ENCODE peak calls at places on chromosomes 3 and 15, in eight cellular contexts. One of them, this sample, is unnamed.
A peak's percentile ranks its signal among the peaks of the same experiment; 100 is the strongest.

GRCh38 chr15:96392380-96393208 is 62.1 kb downstream of the NR2F2 start:
- DNase-seq in Caco-2: no peak
- DNase-seq in choroid plexus epithelial cell: no peak
- DNase-seq in A673: no peak
- DNase-seq in CD4-positive, alpha-beta T cell: no peak
- DNase-seq in HCT116: no peak
- DNase-seq in neural crest cell: no peak
- DNase-seq in GM23338: peak; percentile 64
- DNase-seq in this sample: no peak

GRCh38 chr15:69189157-69189556 is 28.7 kb downstream of the GLCE start:
- DNase-seq in CD4-positive, alpha-beta T cell: no peak
- DNase-seq in Caco-2: no peak
- DNase-seq in choroid plexus epithelial cell: no peak
- DNase-seq in neural crest cell: no peak
- DNase-seq in A673: no peak
- DNase-seq in GM23338: no peak
- DNase-seq in HCT116: no peak
- DNase-seq in this sample: no peak

GRCh38 chr3:64634461-64634860 is 53.3 kb downstream of the ADAMTS9 start:
- DNase-seq in GM23338: no peak
- DNase-seq in HCT116: no peak
- DNase-seq in Caco-2: no peak
- DNase-seq in neural crest cell: no peak
- DNase-seq in choroid plexus epithelial cell: no peak
- DNase-seq in CD4-positive, alpha-beta T cell: no peak
- DNase-seq in A673: no peak
- DNase-seq in this sample: no peak

GRCh38 chr3:48599509-48600285 is 4.6 kb upstream of the COL7A1 start:
- DNase-seq in HCT116: no peak
- DNase-seq in CD4-positive, alpha-beta T cell: no peak
- DNase-seq in Caco-2: no peak
- DNase-seq in choroid plexus epithelial cell: no peak
- DNase-seq in GM23338: no peak
- DNase-seq in neural crest cell: no peak
- DNase-seq in A673: no peak
- DNase-seq in this sample: no peak

GRCh38 chr3:192207239-192207638 is 520.1 kb downstream of the FGF12 start:
- DNase-seq in HCT116: no peak
- DNase-seq in choroid plexus epithelial cell: no peak
- DNase-seq in A673: no peak
- DNase-seq in Caco-2: no peak
- DNase-seq in CD4-positive, alpha-beta T cell: no peak
- DNase-seq in neural crest cell: no peak
- DNase-seq in GM23338: no peak
- DNase-seq in this sample: no peak

GRCh38 chr15:23855260-23855659 is 168.2 kb upstream of the NDN start:
- DNase-seq in CD4-positive, alpha-beta T cell: no peak
- DNase-seq in choroid plexus epithelial cell: no peak
- DNase-seq in Caco-2: no peak
- DNase-seq in GM23338: no peak
- DNase-seq in A673: no peak
- DNase-seq in HCT116: no peak
- DNase-seq in neural crest cell: no peak
- DNase-seq in this sample: no peak

GRCh38 chr3:33645060-33645841 is 72.8 kb downstream of the CLASP2 start:
- DNase-seq in GM23338: peak; percentile 59
- DNase-seq in A673: peak; percentile 28
- DNase-seq in neural crest cell: no peak
- DNase-seq in Caco-2: no peak
- DNase-seq in HCT116: no peak
- DNase-seq in choroid plexus epithelial cell: peak; percentile 57
- DNase-seq in CD4-positive, alpha-beta T cell: peak; percentile 5
- DNase-seq in this sample: no peak

GRCh38 chr3:34260991-34261365 is 462.5 kb downstream of the PDCD6IP start:
- DNase-seq in GM23338: no peak
- DNase-seq in Caco-2: no peak
- DNase-seq in HCT116: no peak
- DNase-seq in choroid plexus epithelial cell: no peak
- DNase-seq in CD4-positive, alpha-beta T cell: no peak
- DNase-seq in A673: peak; percentile 81
- DNase-seq in neural crest cell: no peak
- DNase-seq in this sample: no peak

GRCh38 chr3:87025636-87026035 is 34.7 kb upstream of the VGLL3 start:
- DNase-seq in HCT116: no peak
- DNase-seq in GM23338: no peak
- DNase-seq in choroid plexus epithelial cell: peak; percentile 20
- DNase-seq in neural crest cell: no peak
- DNase-seq in A673: no peak
- DNase-seq in Caco-2: no peak
- DNase-seq in CD4-positive, alpha-beta T cell: no peak
- DNase-seq in this sample: no peak

DNA sequence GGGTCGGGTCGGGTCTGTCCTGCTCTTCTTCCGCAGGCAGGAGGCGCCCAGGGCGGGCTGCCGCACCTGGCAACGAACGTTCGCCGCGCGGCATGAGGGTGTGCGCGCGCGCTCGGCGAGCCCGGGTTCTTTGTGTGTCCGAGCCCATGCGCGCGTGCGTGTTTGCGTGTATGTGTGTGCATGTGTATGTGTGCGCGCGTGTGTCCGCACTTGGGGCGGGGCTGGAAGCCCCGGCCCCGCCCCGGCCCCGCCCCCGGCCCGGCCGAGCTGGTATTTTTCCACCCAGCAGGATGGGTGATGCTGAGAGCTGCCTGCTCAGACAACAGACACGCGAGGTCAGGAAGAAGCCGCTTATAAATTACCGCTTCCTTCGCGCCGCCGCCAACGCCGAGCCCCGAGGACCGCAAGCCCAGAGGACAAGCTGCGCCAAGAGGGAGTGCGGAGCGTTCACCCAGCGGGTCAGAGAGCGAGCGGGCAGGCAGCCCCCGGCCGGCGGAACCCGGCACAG is at the start of gene SLC6A6:
- DNase-seq in A673: peak; percentile 96
- DNase-seq in GM23338: peak; percentile 98
- DNase-seq in neural crest cell: peak; percentile 86
- DNase-seq in CD4-positive, alpha-beta T cell: peak; percentile 93
- DNase-seq in choroid plexus epithelial cell: peak; percentile 93
- DNase-seq in Caco-2: peak; percentile 95
- DNase-seq in HCT116: peak; percentile 92
- DNase-seq in this sample: peak; percentile 66
- TF ChIP-seq CTCF in A673: peak; percentile 45
- TF ChIP-seq CTCF in GM23338: peak; percentile 65
- TF ChIP-seq CTCF in neural crest cell: peak; percentile 61
- TF ChIP-seq CTCF in CD4-positive, alpha-beta T cell: peak; percentile 59
- TF ChIP-seq CTCF in choroid plexus epithelial cell: peak; percentile 53
- TF ChIP-seq CTCF in Caco-2: peak; percentile 50
- TF ChIP-seq CTCF in HCT116: peak; percentile 51
- TF ChIP-seq CTCF in this sample: peak; percentile 47

GRCh38 chr3:50620846-50621245 is 3.9 kb downstream of the MAPKAPK3 start:
- DNase-seq in choroid plexus epithelial cell: no peak
- DNase-seq in A673: no peak
- DNase-seq in neural crest cell: no peak
- DNase-seq in Caco-2: no peak
- DNase-seq in GM23338: no peak
- DNase-seq in HCT116: no peak
- DNase-seq in CD4-positive, alpha-beta T cell: no peak
- DNase-seq in this sample: no peak

GRCh38 chr3:50617096-50617791 is at the start of gene MAPKAPK3:
- DNase-seq in choroid plexus epithelial cell: no peak
- DNase-seq in HCT116: no peak
- DNase-seq in Caco-2: no peak
- DNase-seq in A673: no peak
- DNase-seq in GM23338: no peak
- DNase-seq in neural crest cell: peak; percentile 8
- DNase-seq in CD4-positive, alpha-beta T cell: peak; percentile 32
- DNase-seq in this sample: no peak

GRCh38 chr3:50617911-50618481 is 1.0 kb downstream of the MAPKAPK3 start:
- DNase-seq in HCT116: no peak
- DNase-seq in A673: no peak
- DNase-seq in Caco-2: no peak
- DNase-seq in choroid plexus epithelial cell: no peak
- DNase-seq in CD4-positive, alpha-beta T cell: no peak
- DNase-seq in neural crest cell: no peak
- DNase-seq in GM23338: no peak
- DNase-seq in this sample: no peak

GRCh38 chr3:50622881-50623280 is 5.9 kb downstream of the MAPKAPK3 start:
- DNase-seq in GM23338: no peak
- DNase-seq in Caco-2: no peak
- DNase-seq in A673: no peak
- DNase-seq in CD4-positive, alpha-beta T cell: no peak
- DNase-seq in choroid plexus epithelial cell: no peak
- DNase-seq in neural crest cell: no peak
- DNase-seq in HCT116: no peak
- DNase-seq in this sample: no peak

DNA sequence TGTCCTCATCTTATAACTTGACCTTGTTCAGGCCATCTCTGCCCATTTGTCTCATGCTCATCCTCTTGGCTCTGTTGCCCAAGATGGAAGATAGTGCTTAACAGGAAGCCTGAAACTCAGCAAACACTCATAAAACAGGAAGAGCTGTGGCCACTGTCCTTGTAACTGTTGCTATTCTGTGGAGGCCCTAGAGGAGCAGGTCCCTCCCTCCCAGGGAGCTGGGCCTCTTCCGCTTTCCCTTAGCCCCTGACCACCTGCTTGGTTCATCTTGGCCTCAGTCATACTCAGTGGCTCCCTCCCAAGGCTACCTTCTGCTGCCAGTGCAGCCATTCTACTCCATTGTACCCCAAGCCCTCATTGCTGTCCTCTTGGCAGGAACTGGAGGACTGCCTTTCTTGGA is 3.5 kb downstream of the MAPKAPK3 start:
- DNase-seq in CD4-positive, alpha-beta T cell: no peak
- DNase-seq in A673: no peak
- DNase-seq in Caco-2: no peak
- DNase-seq in HCT116: no peak
- DNase-seq in GM23338: no peak
- DNase-seq in choroid plexus epithelial cell: no peak
- DNase-seq in neural crest cell: no peak
- DNase-seq in this sample: no peak
- TF ChIP-seq CTCF in CD4-positive, alpha-beta T cell: no peak
- TF ChIP-seq CTCF in A673: no peak
- TF ChIP-seq CTCF in Caco-2: no peak
- TF ChIP-seq CTCF in HCT116: peak; percentile 6
- TF ChIP-seq CTCF in GM23338: peak; percentile 18
- TF ChIP-seq CTCF in choroid plexus epithelial cell: no peak
- TF ChIP-seq CTCF in neural crest cell: no peak
- TF ChIP-seq CTCF in this sample: no peak

GRCh38 chr15:45393851-45394250 is 15.5 kb upstream of the GATM start:
- DNase-seq in HCT116: no peak
- DNase-seq in Caco-2: peak; percentile 48
- DNase-seq in CD4-positive, alpha-beta T cell: no peak
- DNase-seq in GM23338: peak; percentile 47
- DNase-seq in choroid plexus epithelial cell: peak; percentile 25
- DNase-seq in A673: no peak
- DNase-seq in neural crest cell: no peak
- DNase-seq in this sample: no peak
- TF ChIP-seq CTCF in HCT116: no peak
- TF ChIP-seq CTCF in Caco-2: peak; percentile 35
- TF ChIP-seq CTCF in CD4-positive, alpha-beta T cell: no peak
- TF ChIP-seq CTCF in GM23338: peak; percentile 30
- TF ChIP-seq CTCF in choroid plexus epithelial cell: peak; percentile 42
- TF ChIP-seq CTCF in A673: peak; percentile 28
- TF ChIP-seq CTCF in neural crest cell: no peak
- TF ChIP-seq CTCF in this sample: peak; percentile 11

GRCh38 chr3:100776736-100777135 is 67.4 kb downstream of the TFG start:
- DNase-seq in Caco-2: no peak
- DNase-seq in A673: peak; percentile 10
- DNase-seq in GM23338: peak; percentile 52
- DNase-seq in choroid plexus epithelial cell: no peak
- DNase-seq in HCT116: no peak
- DNase-seq in neural crest cell: no peak
- DNase-seq in CD4-positive, alpha-beta T cell: no peak
- DNase-seq in this sample: no peak
- TF ChIP-seq CTCF in Caco-2: no peak
- TF ChIP-seq CTCF in A673: peak; percentile 35
- TF ChIP-seq CTCF in GM23338: peak; percentile 68
- TF ChIP-seq CTCF in choroid plexus epithelial cell: peak; percentile 23
- TF ChIP-seq CTCF in HCT116: peak; percentile 12
- TF ChIP-seq CTCF in neural crest cell: no peak
- TF ChIP-seq CTCF in CD4-positive, alpha-beta T cell: no peak
- TF ChIP-seq CTCF in this sample: no peak

DNA sequence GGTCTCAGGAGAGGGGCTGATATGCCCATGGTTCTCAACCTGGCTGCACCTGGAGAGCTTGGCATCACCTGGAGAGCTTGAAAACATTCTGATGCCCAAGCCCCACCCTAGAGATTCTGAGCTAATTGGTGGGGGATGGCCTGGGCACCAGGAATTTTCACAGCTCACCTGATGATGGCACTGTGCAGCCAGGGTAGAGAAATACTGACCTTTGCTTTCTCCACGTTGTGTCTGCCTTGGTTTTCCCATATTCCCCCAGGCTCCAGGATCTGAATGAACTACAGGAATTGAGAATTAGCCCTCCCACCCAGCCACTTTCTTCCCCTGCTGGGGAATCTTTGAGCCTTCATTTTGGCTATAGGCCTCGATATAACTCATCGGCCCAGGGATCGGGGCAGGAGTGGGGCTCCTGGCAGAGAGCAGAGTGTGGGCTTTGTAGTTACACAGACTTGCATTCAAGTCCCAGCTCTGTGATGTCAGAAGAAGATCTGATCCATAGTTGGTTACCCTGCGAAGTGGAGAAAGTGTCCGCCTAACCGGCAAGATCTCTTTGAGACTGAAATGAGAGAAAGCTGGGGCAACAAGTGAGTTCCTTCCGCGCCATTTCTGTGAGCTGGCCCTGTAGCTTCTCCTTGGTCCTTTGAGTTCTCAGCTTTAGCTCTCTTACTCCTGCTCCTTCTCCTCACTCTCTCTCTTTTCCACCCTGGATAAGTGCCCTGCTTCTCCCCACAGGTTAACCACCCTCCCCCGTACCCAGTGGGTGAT is 33.1 kb upstream of the UBE2Q2 start:
- DNase-seq in choroid plexus epithelial cell: peak; percentile 47
- DNase-seq in A673: no peak
- DNase-seq in neural crest cell: no peak
- DNase-seq in Caco-2: peak; percentile 66
- DNase-seq in GM23338: peak; percentile 81
- DNase-seq in CD4-positive, alpha-beta T cell: peak; percentile 3
- DNase-seq in HCT116: peak; percentile 45
- DNase-seq in this sample: no peak
- TF ChIP-seq CTCF in choroid plexus epithelial cell: peak; percentile 61
- TF ChIP-seq CTCF in A673: peak; percentile 28
- TF ChIP-seq CTCF in neural crest cell: peak; percentile 40
- TF ChIP-seq CTCF in Caco-2: peak; percentile 58
- TF ChIP-seq CTCF in GM23338: peak; percentile 92
- TF ChIP-seq CTCF in CD4-positive, alpha-beta T cell: no peak
- TF ChIP-seq CTCF in HCT116: peak; percentile 72
- TF ChIP-seq CTCF in this sample: peak; percentile 34

GRCh38 chr15:99371180-99372103 is 120.2 kb downstream of the LRRC28 start:
- DNase-seq in choroid plexus epithelial cell: peak; percentile 45
- DNase-seq in A673: no peak
- DNase-seq in GM23338: peak; percentile 25
- DNase-seq in CD4-positive, alpha-beta T cell: no peak
- DNase-seq in Caco-2: no peak
- DNase-seq in HCT116: no peak
- DNase-seq in neural crest cell: no peak
- DNase-seq in this sample: no peak
- TF ChIP-seq CTCF in choroid plexus epithelial cell: peak; percentile 24
- TF ChIP-seq CTCF in A673: no peak
- TF ChIP-seq CTCF in GM23338: no peak
- TF ChIP-seq CTCF in CD4-positive, alpha-beta T cell: no peak
- TF ChIP-seq CTCF in Caco-2: no peak
- TF ChIP-seq CTCF in HCT116: no peak
- TF ChIP-seq CTCF in neural crest cell: no peak
- TF ChIP-seq CTCF in this sample: no peak

GRCh38 chr3:81931852-81932251 is 170.4 kb upstream of the GBE1 start:
- DNase-seq in neural crest cell: no peak
- DNase-seq in GM23338: no peak
- DNase-seq in Caco-2: no peak
- DNase-seq in CD4-positive, alpha-beta T cell: no peak
- DNase-seq in A673: no peak
- DNase-seq in HCT116: no peak
- DNase-seq in choroid plexus epithelial cell: no peak
- DNase-seq in this sample: no peak
- TF ChIP-seq CTCF in neural crest cell: no peak
- TF ChIP-seq CTCF in GM23338: no peak
- TF ChIP-seq CTCF in Caco-2: no peak
- TF ChIP-seq CTCF in CD4-positive, alpha-beta T cell: no peak
- TF ChIP-seq CTCF in A673: no peak
- TF ChIP-seq CTCF in HCT116: no peak
- TF ChIP-seq CTCF in choroid plexus epithelial cell: no peak
- TF ChIP-seq CTCF in this sample: no peak